ENCODE peak calls at places on chromosomes 6 and 20, in four cellular contexts. G, C, O and X are unnamed samples.
A peak's percentile ranks its signal among the peaks of the same experiment; 100 is the strongest.

GRCh38 chr6:11403035-11403601 is 134.4 kb upstream of the TMEM170B start:
- DNase-seq in C (no peak), O (no peak), G (no peak), X (no peak)

GRCh38 chr6:90860822-90861601 is 274.1 kb upstream of the MAP3K7 start:
- DNase-seq in G (no peak), C (no peak), O (no peak), X (peak; percentile 4)

GRCh38 chr20:57203986-57204385 is 62.5 kb downstream of the BMP7 start:
- DNase-seq in C (no peak), O (no peak), G (no peak), X (no peak)

GRCh38 chr20:50284811-50285375 is 94.3 kb downstream of the CEBPB start:
- DNase-seq in C (no peak), O (peak; percentile 35), G (no peak), X (no peak)

GRCh38 chr6:137258170-137258569 is 39.0 kb upstream of the IFNGR1 start:
- DNase-seq in G (no peak), C (no peak), O (no peak), X (no peak)

GRCh38 chr20:23520185-23520584 is 29.3 kb downstream of the CST8 start:
- DNase-seq in G (no peak), C (no peak), O (no peak), X (no peak)

GRCh38 chr20:37336369-37337207 is 9.4 kb upstream of the SRC start:
- DNase-seq in G (no peak), C (peak; percentile 77), O (no peak), X (peak; percentile 39)

GRCh38 chr6:154460306-154461071 is 50.0 kb downstream of the CNKSR3 start:
- DNase-seq in C (no peak), G (no peak), O (peak; percentile 70), X (no peak)

GRCh38 chr6:155106456-155107107 is 111.5 kb downstream of the TIAM2 start:
- DNase-seq in O (no peak), C (no peak), G (no peak), X (no peak)

GRCh38 chr6:155587817-155588216 is 132.2 kb upstream of the NOX3 start:
- DNase-seq in O (no peak), C (no peak), G (no peak), X (no peak)

GRCh38 chr20:3864518-3864917 is 17.9 kb downstream of the MAVS start:
- DNase-seq in C (no peak), G (no peak), O (no peak), X (no peak)

GRCh38 chr20:63007722-63008488 is 1.1 kb upstream of the BHLHE23 start:
- DNase-seq in O (no peak), C (no peak), G (no peak), X (no peak)

GRCh38 chr20:44068311-44068710 is 118.7 kb downstream of the JPH2 start:
- DNase-seq in O (no peak), C (no peak), G (no peak), X (no peak)

GRCh38 chr6:39440039-39440426 is 117.5 kb upstream of the KCNK16 start:
- DNase-seq in G (no peak), O (peak; percentile 22), C (no peak), X (no peak)

GRCh38 chr6:36677059-36677749 is 1.3 kb upstream of the CDKN1A start:
- DNase-seq in G (no peak), O (peak; percentile 35), C (no peak), X (no peak)

GRCh38 chr20:31869942-31870702 is at the start of the genes DUSP15 and TTLL9:
- DNase-seq in G (peak; percentile 53), O (no peak), C (peak; percentile 84), X (no peak)

GRCh38 chr6:80469977-80470376 is 363.5 kb downstream of the BCKDHB start:
- DNase-seq in G (no peak), C (no peak), O (no peak), X (no peak)

GRCh38 chr6:142696123-142696522 is 248.9 kb downstream of the HIVEP2 start:
- DNase-seq in G (no peak), C (no peak), O (peak; percentile 13), X (no peak)

GRCh38 chr20:57717797-57718196 is 8.0 kb upstream of the PMEPA1 start:
- DNase-seq in G (no peak), C (no peak), O (no peak), X (no peak)

GRCh38 chr6:96811670-96812069 is 25.6 kb downstream of the GPR63 start:
- DNase-seq in G (no peak), C (no peak), O (no peak), X (no peak)

GRCh38 chr20:63294536-63294900 is 1.5 kb downstream of the COL20A1 start:
- DNase-seq in O (no peak), C (no peak), G (no peak), X (no peak)

GRCh38 chr6:48325701-48326100 is 214.7 kb upstream of the PTCHD4 start:
- DNase-seq in G (no peak), O (no peak), C (no peak), X (no peak)

GRCh38 chr6:129606664-129607063 is 103.3 kb downstream of the ARHGAP18 start:
- DNase-seq in C (no peak), O (peak; percentile 58), G (no peak), X (no peak)

GRCh38 chr6:159097256-159097655 is 52.5 kb upstream of the TAGAP start:
- DNase-seq in O (no peak), C (no peak), G (no peak), X (no peak)

GRCh38 chr6:84685983-84686584 is 78.3 kb downstream of the TBX18 start:
- DNase-seq in C (no peak), G (no peak), O (no peak), X (peak; percentile 9)

GRCh38 chr20:44110816-44111568 is 76.0 kb downstream of the JPH2 start:
- DNase-seq in O (no peak), C (no peak), G (no peak), X (no peak)

GRCh38 chr6:34836008-34836407 is 44.1 kb downstream of the BLTP3A start:
- DNase-seq in G (no peak), C (no peak), O (no peak), X (no peak)

GRCh38 chr6:124029535-124029934 is 225.9 kb downstream of the NKAIN2 start:
- DNase-seq in G (no peak), O (no peak), C (no peak), X (no peak)